ENCODE peak calls at places on chromosomes 11 and 22, in eight cellular contexts. H is A549; J is stimulated activated naive B cell treated with anti-CD40 and anti-IgM and Interleukin-4, amounts not matched to agents 10 μg/mL and 1 μg/mL and 100 μg/mL, for 72 hours; W is GM13976; Z is stimulated activated CD8-positive, alpha-beta memory T cell treated with anti-CD3 and anti-CD28 coated beads, Interleukin-15, amount 100 ng/mL, for 1 hour; T is Peyer's patch; G is Kasumi-1; M is body of pancreas. N is an unnamed sample.

GRCh38 chr22:29030016-29030617 is 31.5 kb downstream of the C22orf31 start:
- DNase-seq in G (no peak), J (no peak), Z (no peak), H (no peak), T (no peak), W (no peak), M (no peak), N (no peak)

GRCh38 chr11:117734596-117734995 is 62.4 kb downstream of the DSCAML1 start:
- DNase-seq in Z (no peak), H (no peak), J (no peak), W (no peak), M (no peak), T (no peak), G (peak; percentile 87), N (no peak)

GRCh38 chr22:44550666-44551491 is 52.8 kb upstream of the RTL6 start:
- DNase-seq in W (peak; percentile 51), G (no peak), Z (no peak), J (peak; percentile 8), M (peak; percentile 29), H (peak; percentile 16), T (peak; percentile 71), N (peak; percentile 63)

GRCh38 chr22:35587447-35587870 is 29.7 kb downstream of the MB start:
- DNase-seq in Z (no peak), T (no peak), G (no peak), M (peak; percentile 79), H (no peak), W (no peak), J (no peak), N (no peak)

GRCh38 chr11:44842219-44842618 is 108.5 kb downstream of the TP53I11 start:
- DNase-seq in Z (no peak), J (no peak), W (no peak), G (no peak), T (no peak), H (no peak), M (no peak), N (no peak)

GRCh38 chr11:13487661-13488030 is 8.2 kb downstream of the PTH start:
- DNase-seq in J (no peak), W (peak; percentile 39), Z (no peak), T (no peak), M (peak; percentile 34), H (peak; percentile 67), G (no peak), N (no peak)

GRCh38 chr11:72750086-72750485 is 2.1 kb downstream of the ARAP1 start:
- DNase-seq in T (no peak), H (no peak), G (no peak), M (no peak), Z (no peak), W (no peak), J (no peak), N (no peak)

GRCh38 chr11:76380161-76380976 is 563 bp downstream of the THAP12 start:
- DNase-seq in T (peak; percentile 54), Z (peak; percentile 11), W (peak; percentile 58), H (peak; percentile 13), J (peak; percentile 51), G (peak; percentile 44), M (no peak), N (no peak)

GRCh38 chr22:29738118-29738815 is 18.5 kb downstream of the CABP7 start:
- DNase-seq in T (no peak), Z (no peak), W (no peak), M (no peak), G (no peak), J (no peak), H (no peak), N (no peak)

GRCh38 chr22:39148727-39149535 is 3.5 kb downstream of the CBX7 start:
- DNase-seq in H (no peak), J (peak; percentile 21), W (peak; percentile 89), G (no peak), Z (peak; percentile 39), M (peak; percentile 50), T (peak; percentile 76), N (no peak)

GRCh38 chr11:15127341-15127740 is 12.6 kb downstream of the INSC start:
- DNase-seq in M (no peak), G (no peak), T (no peak), Z (no peak), W (no peak), J (no peak), H (no peak), N (no peak)

GRCh38 chr22:42335839-42336378 is 65.5 kb upstream of the TCF20 start:
- DNase-seq in M (peak; percentile 47), G (no peak), J (no peak), T (no peak), Z (no peak), H (no peak), W (no peak), N (no peak)

GRCh38 chr22:28299760-28300159 is 379.9 kb downstream of the TTC28 start:
- DNase-seq in M (peak; percentile 24), W (no peak), H (no peak), J (no peak), G (no peak), T (no peak), Z (no peak), N (no peak)

GRCh38 chr11:116509566-116509965 is 263.2 kb downstream of the BUD13 start:
- DNase-seq in M (no peak), W (no peak), J (no peak), H (no peak), G (no peak), Z (no peak), T (peak; percentile 10), N (no peak)

GRCh38 chr11:102047305-102047924 is at the start of gene CFAP300:
- DNase-seq in W (peak; percentile 49), T (peak; percentile 81), G (no peak), J (peak; percentile 42), H (peak; percentile 85), M (peak; percentile 78), Z (no peak), N (no peak)

GRCh38 chr11:1502971-1503707 is 16.6 kb upstream of the MOB2 start:
- DNase-seq in G (no peak), J (no peak), T (no peak), W (no peak), H (no peak), Z (no peak), M (peak; percentile 38), N (no peak)

GRCh38 chr11:27592111-27592780 is 85.7 kb upstream of the LIN7C start:
- DNase-seq in W (no peak), Z (no peak), J (no peak), H (no peak), T (no peak), M (no peak), G (no peak), N (no peak)

GRCh38 chr11:33258631-33259184 is 1.5 kb downstream of the HIPK3 start:
- DNase-seq in T (no peak), Z (no peak), H (peak; percentile 76), W (peak; percentile 20), J (peak; percentile 17), M (no peak), G (peak; percentile 72), N (peak; percentile 49)

GRCh38 chr11:122242731-122243130 is 126.7 kb upstream of the BLID start:
- DNase-seq in W (no peak), M (no peak), J (no peak), T (no peak), G (peak; percentile 84), H (no peak), Z (no peak), N (no peak)

GRCh38 chr22:50048066-50048765 is 9.9 kb downstream of the TTLL8 start:
- DNase-seq in H (no peak), Z (no peak), G (no peak), M (no peak), J (no peak), T (no peak), W (no peak), N (no peak)

GRCh38 chr11:34632105-34632780 is 11.3 kb downstream of the EHF start:
- DNase-seq in Z (no peak), H (peak; percentile 41), T (no peak), M (peak; percentile 71), W (no peak), G (no peak), J (no peak), N (no peak)

GRCh38 chr11:61727401-61727811 is 25.0 kb upstream of the MYRF start:
- DNase-seq in H (no peak), J (no peak), Z (no peak), G (no peak), T (no peak), M (no peak), W (no peak), N (no peak)

GRCh38 chr11:118660646-118661424 is 18.6 kb downstream of the TREH start:
- DNase-seq in T (no peak), H (no peak), J (no peak), G (no peak), W (no peak), Z (no peak), M (no peak), N (no peak)

N was measured in SHP77.